ENCODE peak calls at places on chromosomes 11 and 22, in six cellular contexts. K is astrocyte of the spinal cord, C is EH, E is AG09319, B is amniotic stem cell, M is NCI-H345. Q is an unnamed sample.

GRCh38 chr11:79173615-79174014 is 267.2 kb downstream of the TENM4 start:
- DNase-seq in K (peak; percentile 58), C (peak; percentile 68), E (no peak), B (peak; percentile 38), M (no peak), Q (no peak)

GRCh38 chr11:95187730-95188129 is 43.3 kb downstream of the SESN3 start:
- DNase-seq in K (no peak), C (no peak), E (no peak), B (no peak), M (no peak), Q (no peak)

GRCh38 chr11:117814204-117814765 is 10.3 kb downstream of the FXYD2 start:
- DNase-seq in K (no peak), C (no peak), E (no peak), B (no peak), M (peak; percentile 78), Q (no peak)

GRCh38 chr11:2219318-2220017 is 47.9 kb upstream of the TH start:
- DNase-seq in K (no peak), C (no peak), E (no peak), B (no peak), M (no peak), Q (no peak)

GRCh38 chr22:17920145-17920605 is 104.2 kb downstream of the MICAL3 start:
- DNase-seq in K (no peak), C (peak; percentile 35), E (no peak), B (no peak), M (peak; percentile 39), Q (no peak)

GRCh38 chr11:66012371-66012945 is 650 bp downstream of the CST6 start:
- DNase-seq in K (no peak), C (no peak), E (no peak), B (no peak), M (no peak), Q (no peak)

GRCh38 chr22:37121887-37122591 is 12.5 kb upstream of the TMPRSS6 start:
- DNase-seq in K (peak; percentile 6), C (peak; percentile 70), E (no peak), B (no peak), M (peak; percentile 3), Q (peak; percentile 52)

GRCh38 chr22:49564054-49564453 is 263.6 kb downstream of the BRD1 start:
- DNase-seq in K (no peak), C (no peak), E (no peak), B (no peak), M (no peak), Q (peak; percentile 28)

GRCh38 chr11:32391965-32392553 is 43.3 kb downstream of the WT1 start:
- DNase-seq in K (peak; percentile 77), C (peak; percentile 13), E (no peak), B (no peak), M (no peak), Q (no peak)

GRCh38 chr11:62602141-62603071 is 741 bp upstream of the MTA2 start:
- DNase-seq in K (peak; percentile 71), C (peak; percentile 63), E (no peak), B (no peak), M (peak; percentile 72), Q (no peak)

GRCh38 chr22:30650508-30651116 is 15.0 kb downstream of the SLC35E4 start:
- DNase-seq in K (no peak), C (no peak), E (no peak), B (no peak), M (no peak), Q (no peak)

GRCh38 chr11:112828433-112828832 is 132.8 kb upstream of the NCAM1 start:
- DNase-seq in K (no peak), C (no peak), E (no peak), B (no peak), M (no peak), Q (no peak)

GRCh38 chr22:36606114-36606513 is 77.1 kb upstream of the EIF3D start:
- DNase-seq in K (no peak), C (no peak), E (no peak), B (no peak), M (no peak), Q (no peak)

GRCh38 chr11:126823271-126823670 is 177.3 kb downstream of the KIRREL3 start:
- DNase-seq in K (no peak), C (no peak), E (no peak), B (no peak), M (no peak), Q (no peak)

GRCh38 chr11:34773211-34773610 is 143.0 kb downstream of the APIP start:
- DNase-seq in K (peak; percentile 22), C (no peak), E (no peak), B (no peak), M (no peak), Q (no peak)

GRCh38 chr11:9726313-9727022 is 62.6 kb downstream of the SWAP70 start:
- DNase-seq in K (peak; percentile 86), C (peak; percentile 66), E (no peak), B (peak; percentile 35), M (no peak), Q (no peak)

GRCh38 chr11:119044708-119045107 is 12.3 kb downstream of the HYOU1 start:
- DNase-seq in K (no peak), C (no peak), E (no peak), B (no peak), M (no peak), Q (no peak)

GRCh38 chr22:29255064-29255621 is 12.6 kb downstream of the RHBDD3 start:
- DNase-seq in K (no peak), C (no peak), E (no peak), B (no peak), M (no peak), Q (no peak)

GRCh38 chr22:17109113-17109865 is 11.9 kb downstream of the TMEM121B start:
- DNase-seq in K (no peak), C (no peak), E (no peak), B (no peak), M (no peak), Q (no peak)

GRCh38 chr22:44707752-44708151 is 5.7 kb downstream of the PRR5 start:
- DNase-seq in K (no peak), C (peak; percentile 59), E (no peak), B (no peak), M (no peak), Q (no peak)

GRCh38 chr11:117564321-117564720 is 232.7 kb downstream of the DSCAML1 start:
- DNase-seq in K (no peak), C (no peak), E (no peak), B (no peak), M (no peak), Q (no peak)

GRCh38 chr11:24389575-24389974 is 107.3 kb upstream of the LUZP2 start:
- DNase-seq in K (no peak), C (no peak), E (no peak), B (no peak), M (no peak), Q (no peak)

GRCh38 chr22:40487663-40488249 is 117.4 kb downstream of the SGSM3 start:
- DNase-seq in K (peak; percentile 53), C (peak; percentile 50), E (no peak), B (no peak), M (peak; percentile 11), Q (no peak)

GRCh38 chr11:30478923-30479322 is 107.2 kb downstream of the MPPED2 start:
- DNase-seq in K (no peak), C (no peak), E (no peak), B (no peak), M (no peak), Q (no peak)

GRCh38 chr11:110366234-110366633 is 63.5 kb upstream of the FDX1 start:
- DNase-seq in K (peak; percentile 31), C (peak; percentile 42), E (no peak), B (no peak), M (peak; percentile 18), Q (peak; percentile 67)

GRCh38 chr11:86592047-86592564 is 80.3 kb downstream of the ME3 start:
- DNase-seq in K (peak; percentile 72), C (peak; percentile 86), E (no peak), B (no peak), M (peak; percentile 34), Q (peak; percentile 24)

GRCh38 chr11:8793114-8793777 is 110.7 kb downstream of the RPL27A start:
- DNase-seq in K (no peak), C (no peak), E (no peak), B (no peak), M (no peak), Q (no peak)